ENCODE peak calls at places on chromosomes 2 and 18, in eight cellular contexts. I, B, Z, P, U, F, X and H are unnamed samples.

GRCh38 chr2:167697961-167698360 is 549.4 kb downstream of the STK39 start:
- DNase-seq in I (no peak), B (no peak), Z (no peak), P (no peak), U (no peak), F (no peak), X (no peak), H (no peak)

GRCh38 chr2:101265893-101266499 is 13.3 kb downstream of the CNOT11 start:
- DNase-seq in I (no peak), B (no peak), Z (peak), P (peak), U (peak), F (no peak), X (peak), H (no peak)

GRCh38 chr18:36255072-36255708 is 42.3 kb upstream of the FHOD3 start:
- DNase-seq in I (no peak), B (no peak), Z (no peak), P (no peak), U (no peak), F (no peak), X (no peak), H (no peak)

GRCh38 chr2:210540471-210541257 is 15.7 kb upstream of the CPS1 start:
- DNase-seq in I (no peak), B (no peak), Z (no peak), P (no peak), U (no peak), F (no peak), X (peak), H (no peak)

GRCh38 chr18:80175451-80176235 is 66.6 kb downstream of the ADNP2 start:
- DNase-seq in I (no peak), B (no peak), Z (no peak), P (no peak), U (no peak), F (peak), X (peak), H (no peak)

GRCh38 chr2:136238552-136239346 is 120.8 kb upstream of the CXCR4 start:
- DNase-seq in I (peak), B (no peak), Z (no peak), P (no peak), U (peak), F (peak), X (peak), H (peak)

GRCh38 chr18:55301196-55301540 is 286.8 kb downstream of the TCF4 start:
- DNase-seq in I (no peak), B (no peak), Z (no peak), P (no peak), U (no peak), F (no peak), X (no peak), H (no peak)

GRCh38 chr2:199988176-199988575 is 32.8 kb downstream of the MAIP1 start:
- DNase-seq in I (no peak), B (no peak), Z (no peak), P (no peak), U (no peak), F (peak), X (peak), H (no peak)

GRCh38 chr2:179751184-179751809 is 110.1 kb downstream of the ZNF385B start:
- DNase-seq in I (peak), B (no peak), Z (peak), P (peak), U (no peak), F (no peak), X (peak), H (no peak)

GRCh38 chr18:68438983-68439382 is 275.9 kb downstream of the TMX3 start:
- DNase-seq in I (no peak), B (peak), Z (no peak), P (no peak), U (no peak), F (no peak), X (peak), H (no peak)

GRCh38 chr2:42878581-42878980 is 86.2 kb upstream of the HAAO start:
- DNase-seq in I (peak), B (no peak), Z (no peak), P (no peak), U (no peak), F (no peak), X (no peak), H (no peak)

GRCh38 chr2:32862269-32863055 is 84.3 kb upstream of the LTBP1 start:
- DNase-seq in I (no peak), B (no peak), Z (no peak), P (no peak), U (no peak), F (no peak), X (peak), H (no peak)

GRCh38 chr2:171741189-171741588 is 53.9 kb downstream of the DYNC1I2 start:
- DNase-seq in I (no peak), B (no peak), Z (no peak), P (no peak), U (no peak), F (no peak), X (no peak), H (no peak)

GRCh38 chr2:61536086-61536722 is 2.0 kb downstream of the XPO1 start:
- DNase-seq in I (no peak), B (no peak), Z (peak), P (no peak), U (no peak), F (no peak), X (peak), H (no peak)

GRCh38 chr2:120989911-120990441 is 254.3 kb downstream of the GLI2 start:
- DNase-seq in I (peak), B (no peak), Z (no peak), P (no peak), U (no peak), F (no peak), X (no peak), H (no peak)

GRCh38 chr2:225282858-225283693 is 116.4 kb upstream of the NYAP2 start:
- DNase-seq in I (peak), B (no peak), Z (peak), P (peak), U (no peak), F (peak), X (peak), H (no peak)

GRCh38 chr18:9927392-9928063 is 13.7 kb downstream of the VAPA start:
- DNase-seq in I (no peak), B (no peak), Z (no peak), P (no peak), U (no peak), F (no peak), X (no peak), H (no peak)

GRCh38 chr2:186423481-186423880 is 62.6 kb upstream of the ZC3H15 start:
- DNase-seq in I (no peak), B (no peak), Z (no peak), P (no peak), U (no peak), F (no peak), X (no peak), H (no peak)

GRCh38 chr2:43303889-43304288 is 77.5 kb upstream of the ZFP36L2 start:
- DNase-seq in I (no peak), B (no peak), Z (no peak), P (no peak), U (no peak), F (no peak), X (no peak), H (no peak)

GRCh38 chr2:38535745-38536506 is 66.8 kb downstream of the HNRNPLL start:
- DNase-seq in I (peak), B (no peak), Z (peak), P (peak), U (peak), F (peak), X (peak), H (peak)

GRCh38 chr2:239687441-239687840 is 286.6 kb upstream of the HDAC4 start:
- DNase-seq in I (no peak), B (no peak), Z (no peak), P (no peak), U (no peak), F (peak), X (no peak), H (no peak)

GRCh38 chr2:149732730-149733290 is 145.2 kb upstream of the MMADHC start:
- DNase-seq in I (no peak), B (no peak), Z (no peak), P (no peak), U (no peak), F (no peak), X (no peak), H (no peak)

GRCh38 chr2:48110497-48110896 is 204.2 kb upstream of the FBXO11 start:
- DNase-seq in I (no peak), B (no peak), Z (no peak), P (no peak), U (no peak), F (no peak), X (peak), H (no peak)

GRCh38 chr2:8392098-8392844 is 289.6 kb upstream of the ID2 start:
- DNase-seq in I (no peak), B (no peak), Z (no peak), P (no peak), U (no peak), F (no peak), X (no peak), H (no peak)

GRCh38 chr2:223465793-223466192 is 136.4 kb downstream of the SCG2 start:
- DNase-seq in I (no peak), B (peak), Z (peak), P (peak), U (peak), F (no peak), X (peak), H (no peak)

GRCh38 chr18:59846814-59847490 is 52.8 kb upstream of the PMAIP1 start:
- DNase-seq in I (peak), B (no peak), Z (peak), P (no peak), U (peak), F (no peak), X (peak), H (no peak)

GRCh38 chr2:239204143-239204875 is 196.5 kb downstream of the HDAC4 start:
- DNase-seq in I (no peak), B (no peak), Z (no peak), P (no peak), U (no peak), F (no peak), X (no peak), H (no peak)

GRCh38 chr2:219018286-219018685 is 23.0 kb downstream of the CFAP65 start:
- DNase-seq in I (no peak), B (no peak), Z (no peak), P (no peak), U (no peak), F (no peak), X (no peak), H (no peak)

GRCh38 chr18:5710235-5710634 is 166.4 kb upstream of the EPB41L3 start:
- DNase-seq in I (no peak), B (no peak), Z (no peak), P (no peak), U (no peak), F (no peak), X (no peak), H (no peak)

GRCh38 chr2:211449819-211450218 is 893.4 kb downstream of the CPS1 start:
- DNase-seq in I (no peak), B (no peak), Z (no peak), P (no peak), U (no peak), F (no peak), X (no peak), H (no peak)

GRCh38 chr2:65435625-65436168 is 3.3 kb upstream of the SPRED2 start:
- DNase-seq in I (peak), B (no peak), Z (peak), P (peak), U (peak), F (peak), X (peak), H (peak)

GRCh38 chr2:119873350-119874013 is 113.8 kb downstream of the PTPN4 start:
- DNase-seq in I (no peak), B (no peak), Z (peak), P (no peak), U (no peak), F (no peak), X (no peak), H (no peak)

GRCh38 chr2:162146906-162147305 is 5.1 kb downstream of the GCG start:
- DNase-seq in I (no peak), B (no peak), Z (no peak), P (no peak), U (no peak), F (no peak), X (peak), H (no peak)

GRCh38 chr2:69032336-69032735 is 19.4 kb downstream of the ANTXR1 start:
- DNase-seq in I (no peak), B (no peak), Z (no peak), P (no peak), U (no peak), F (no peak), X (no peak), H (no peak)

GRCh38 chr2:16620590-16620989 is 45.0 kb downstream of the CYRIA start:
- DNase-seq in I (no peak), B (no peak), Z (no peak), P (peak), U (no peak), F (no peak), X (peak), H (no peak)

GRCh38 chr2:55772309-55772980 is 78.8 kb upstream of the PNPT1 start:
- DNase-seq in I (no peak), B (no peak), Z (no peak), P (no peak), U (no peak), F (no peak), X (no peak), H (no peak)

GRCh38 chr2:20868377-20868776 is 45.5 kb upstream of the LDAH start:
- DNase-seq in I (peak), B (no peak), Z (no peak), P (no peak), U (no peak), F (peak), X (peak), H (no peak)

GRCh38 chr2:164661349-164661748 is 40.1 kb upstream of the GRB14 start:
- DNase-seq in I (no peak), B (peak), Z (no peak), P (peak), U (no peak), F (no peak), X (peak), H (no peak)

DNA sequence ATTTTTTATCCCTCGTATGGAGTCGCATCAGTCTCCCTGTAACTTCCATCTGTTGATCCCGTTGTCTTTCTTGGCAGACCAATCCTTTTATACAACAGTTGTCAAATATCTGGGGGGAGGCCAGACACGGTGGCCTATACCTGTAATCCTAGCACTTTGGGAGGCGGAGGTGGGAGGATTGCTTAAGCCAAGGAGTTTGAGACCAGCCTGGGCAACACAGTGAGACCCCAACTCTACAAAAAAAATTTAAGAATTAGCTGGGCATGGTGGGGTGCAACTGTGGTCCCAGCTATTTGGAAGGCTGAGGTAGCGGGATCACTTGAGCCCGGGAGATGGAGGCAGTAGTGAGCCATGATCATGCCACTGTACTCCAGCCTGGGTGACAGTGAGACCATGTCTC is 2.0 kb downstream of the XRCC5 start:
- DNase-seq in I (no peak), B (no peak), Z (no peak), P (no peak), U (no peak), F (no peak), X (no peak), H (no peak)
- TF ChIP-seq CTCF in I (no peak), B (no peak), Z (no peak), P (no peak), U (no peak), F (no peak), X (no peak), H (no peak)

DNA sequence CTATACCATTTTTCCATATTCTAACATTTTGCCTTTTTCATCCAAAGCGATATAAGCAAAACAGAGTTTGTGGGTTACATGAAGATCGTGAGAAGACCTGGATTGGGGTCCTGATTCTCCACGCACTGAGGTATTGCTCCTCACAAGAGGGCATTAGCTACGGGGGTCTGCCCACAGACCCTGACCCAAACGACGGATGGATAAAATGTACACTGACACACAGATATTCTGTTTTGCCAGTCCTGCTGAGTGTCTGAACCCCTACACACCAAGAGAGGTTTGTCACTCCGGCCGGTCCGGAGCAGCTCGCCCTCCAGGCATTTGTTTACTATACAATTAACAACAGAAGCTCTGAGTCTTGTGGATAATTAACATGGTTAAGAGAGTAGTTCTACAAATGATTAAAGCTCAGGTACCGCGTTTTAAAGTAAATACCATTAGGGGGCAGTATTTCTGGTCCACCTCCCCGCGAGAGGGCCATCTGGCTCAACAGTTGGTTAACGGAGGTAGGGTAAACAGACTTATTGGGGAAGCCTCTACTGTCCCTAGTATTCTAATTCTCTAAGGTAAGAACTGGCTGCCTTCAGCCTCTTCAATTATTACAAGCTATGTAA is 28.4 kb downstream of the SCYGR8 start:
- DNase-seq in I (peak), B (no peak), Z (peak), P (no peak), U (no peak), F (no peak), X (peak), H (no peak)
- TF ChIP-seq CTCF in I (peak), B (peak), Z (peak), P (no peak), U (no peak), F (no peak), X (no peak), H (no peak)

GRCh38 chr18:63479826-63480225 is 3.1 kb downstream of the SERPINB5 start:
- DNase-seq in I (no peak), B (no peak), Z (no peak), P (no peak), U (no peak), F (no peak), X (peak), H (no peak)
- TF ChIP-seq CTCF in I (no peak), B (no peak), Z (no peak), P (no peak), U (no peak), F (no peak), X (no peak), H (no peak)

GRCh38 chr18:74092922-74093321 is 54.7 kb downstream of the FBXO15 start:
- DNase-seq in I (no peak), B (no peak), Z (no peak), P (no peak), U (no peak), F (no peak), X (no peak), H (no peak)
- TF ChIP-seq CTCF in I (no peak), B (no peak), Z (no peak), P (no peak), U (no peak), F (no peak), X (no peak), H (no peak)

GRCh38 chr18:20997371-20997770 is 114.2 kb downstream of the ROCK1 start:
- DNase-seq in I (no peak), B (no peak), Z (no peak), P (no peak), U (no peak), F (no peak), X (no peak), H (no peak)

GRCh38 chr18:21004721-21005120 is 106.9 kb downstream of the ROCK1 start:
- DNase-seq in I (no peak), B (peak), Z (peak), P (no peak), U (no peak), F (no peak), X (peak), H (no peak)

GRCh38 chr18:21000667-21001066 is 110.9 kb downstream of the ROCK1 start:
- DNase-seq in I (no peak), B (no peak), Z (no peak), P (no peak), U (no peak), F (no peak), X (peak), H (no peak)
- TF ChIP-seq CTCF in I (no peak), B (no peak), Z (no peak), P (no peak), U (no peak), F (no peak), X (no peak), H (no peak)

GRCh38 chr2:157989227-157989626 is 112.4 kb upstream of the UPP2 start:
- DNase-seq in I (no peak), B (no peak), Z (no peak), P (no peak), U (no peak), F (no peak), X (no peak), H (no peak)
- TF ChIP-seq CTCF in I (no peak), B (no peak), Z (no peak), P (no peak), U (no peak), F (no peak), X (no peak), H (no peak)

GRCh38 chr2:166521155-166521554 is 27.1 kb upstream of the SCN7A start:
- DNase-seq in I (no peak), B (no peak), Z (no peak), P (no peak), U (no peak), F (no peak), X (no peak), H (no peak)
- TF ChIP-seq CTCF in I (no peak), B (no peak), Z (no peak), P (no peak), U (no peak), F (no peak), X (no peak), H (no peak)

DNA sequence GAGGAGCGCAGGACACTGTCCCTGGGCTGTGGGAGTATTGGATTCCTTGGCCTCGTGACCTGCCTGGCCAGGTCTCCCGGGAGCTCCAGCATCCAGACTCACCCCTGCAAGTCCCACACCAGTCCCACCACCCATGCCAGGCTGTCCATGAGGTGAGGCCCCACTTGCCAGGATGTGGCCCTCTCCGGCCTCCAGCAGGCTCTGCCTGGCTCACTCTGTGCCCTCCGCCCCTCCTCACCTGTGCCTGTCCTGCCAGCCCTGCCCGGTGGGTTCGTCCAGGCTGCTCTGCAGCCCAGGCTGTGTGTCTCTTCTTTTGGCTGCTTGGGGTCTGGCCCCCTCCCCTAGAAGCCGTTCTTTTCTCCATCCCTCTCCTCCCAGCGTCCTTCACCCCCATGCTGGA is 436.8 kb upstream of the MYT1L start:
- DNase-seq in I (no peak), B (no peak), Z (no peak), P (no peak), U (no peak), F (no peak), X (no peak), H (no peak)
- TF ChIP-seq CTCF in I (no peak), B (no peak), Z (no peak), P (no peak), U (no peak), F (no peak), X (no peak), H (no peak)

GRCh38 chr2:105121417-105121816 is 83.5 kb downstream of the MRPS9 start:
- DNase-seq in I (no peak), B (no peak), Z (no peak), P (no peak), U (no peak), F (no peak), X (no peak), H (no peak)

GRCh38 chr2:105125920-105126319 is 88.1 kb downstream of the MRPS9 start:
- DNase-seq in I (no peak), B (no peak), Z (no peak), P (no peak), U (no peak), F (no peak), X (no peak), H (no peak)

GRCh38 chr2:105127288-105127915 is 89.5 kb downstream of the MRPS9 start:
- DNase-seq in I (no peak), B (no peak), Z (no peak), P (no peak), U (no peak), F (no peak), X (no peak), H (no peak)

GRCh38 chr2:105126353-105126752 is 88.5 kb downstream of the MRPS9 start:
- DNase-seq in I (no peak), B (no peak), Z (no peak), P (no peak), U (no peak), F (no peak), X (no peak), H (no peak)

GRCh38 chr2:105125428-105125827 is 87.6 kb downstream of the MRPS9 start:
- DNase-seq in I (no peak), B (no peak), Z (no peak), P (no peak), U (no peak), F (no peak), X (no peak), H (no peak)
- TF ChIP-seq CTCF in I (no peak), B (peak), Z (no peak), P (no peak), U (no peak), F (no peak), X (no peak), H (no peak)